ENCODE peak calls at places on chromosomes 13 and 19, in six cellular contexts. One of them, this sample, is unnamed.

GRCh38 chr13:23516706-23517105 is 53.5 kb upstream of the TNFRSF19 start:
- DNase-seq in Panc1: no peak
- DNase-seq in fibroblast of lung: peak; percentile 36
- DNase-seq in ovary: no peak
- DNase-seq in right lobe of liver: no peak
- DNase-seq in cardiac muscle cell: no peak
- DNase-seq in this sample: peak; percentile 35

GRCh38 chr13:106526748-106527488 is 8.5 kb downstream of the EFNB2 start:
- DNase-seq in fibroblast of lung: no peak
- DNase-seq in Panc1: no peak
- DNase-seq in right lobe of liver: no peak
- DNase-seq in cardiac muscle cell: no peak
- DNase-seq in ovary: no peak
- DNase-seq in this sample: no peak

GRCh38 chr19:6126335-6126974 is 9.0 kb upstream of the ACSBG2 start:
- DNase-seq in ovary: no peak
- DNase-seq in fibroblast of lung: peak; percentile 63
- DNase-seq in right lobe of liver: no peak
- DNase-seq in cardiac muscle cell: peak; percentile 41
- DNase-seq in Panc1: peak; percentile 46
- DNase-seq in this sample: peak; percentile 41

GRCh38 chr19:49344516-49345423 is 9.6 kb downstream of the CD37 start:
- DNase-seq in right lobe of liver: no peak
- DNase-seq in ovary: no peak
- DNase-seq in cardiac muscle cell: no peak
- DNase-seq in fibroblast of lung: no peak
- DNase-seq in Panc1: no peak
- DNase-seq in this sample: no peak

GRCh38 chr13:35761440-35762252 is 285.2 kb upstream of the MAB21L1 start:
- DNase-seq in right lobe of liver: no peak
- DNase-seq in Panc1: no peak
- DNase-seq in cardiac muscle cell: no peak
- DNase-seq in fibroblast of lung: no peak
- DNase-seq in ovary: no peak
- DNase-seq in this sample: no peak

GRCh38 chr19:40519352-40520322 is 52.8 kb downstream of the SPTBN4 start:
- DNase-seq in fibroblast of lung: peak; percentile 54
- DNase-seq in right lobe of liver: no peak
- DNase-seq in cardiac muscle cell: no peak
- DNase-seq in ovary: no peak
- DNase-seq in Panc1: no peak
- DNase-seq in this sample: peak; percentile 27

GRCh38 chr13:51534075-51534817 is 50.0 kb upstream of the WDFY2 start:
- DNase-seq in fibroblast of lung: no peak
- DNase-seq in Panc1: no peak
- DNase-seq in cardiac muscle cell: no peak
- DNase-seq in right lobe of liver: peak; percentile 57
- DNase-seq in ovary: no peak
- DNase-seq in this sample: no peak

GRCh38 chr13:100439247-100439955 is 149.2 kb downstream of the GGACT start:
- DNase-seq in cardiac muscle cell: no peak
- DNase-seq in Panc1: no peak
- DNase-seq in right lobe of liver: no peak
- DNase-seq in fibroblast of lung: no peak
- DNase-seq in ovary: no peak
- DNase-seq in this sample: no peak

GRCh38 chr19:36115453-36116343 is at the start of gene TBCB:
- DNase-seq in Panc1: peak; percentile 65
- DNase-seq in fibroblast of lung: no peak
- DNase-seq in cardiac muscle cell: peak; percentile 57
- DNase-seq in ovary: peak; percentile 34
- DNase-seq in right lobe of liver: peak; percentile 87
- DNase-seq in this sample: no peak

GRCh38 chr13:36282818-36283432 is 14.7 kb downstream of the CCDC169 start:
- DNase-seq in cardiac muscle cell: peak; percentile 62
- DNase-seq in ovary: no peak
- DNase-seq in right lobe of liver: no peak
- DNase-seq in fibroblast of lung: peak; percentile 39
- DNase-seq in Panc1: no peak
- DNase-seq in this sample: peak; percentile 86

GRCh38 chr13:110882228-110882627 is 32.6 kb downstream of the ANKRD10 start:
- DNase-seq in cardiac muscle cell: no peak
- DNase-seq in fibroblast of lung: no peak
- DNase-seq in Panc1: no peak
- DNase-seq in right lobe of liver: no peak
- DNase-seq in ovary: no peak
- DNase-seq in this sample: no peak

GRCh38 chr19:4256563-4256962 is 9.7 kb downstream of the YJU2 start:
- DNase-seq in right lobe of liver: no peak
- DNase-seq in fibroblast of lung: no peak
- DNase-seq in cardiac muscle cell: no peak
- DNase-seq in ovary: no peak
- DNase-seq in Panc1: no peak
- DNase-seq in this sample: no peak
- H3K4me1 ChIP-seq in right lobe of liver: no peaks in the 10 kb centered on the region
- H3K4me1 ChIP-seq in fibroblast of lung: no peaks in the 10 kb centered on the region
- H3K4me1 ChIP-seq in cardiac muscle cell: no peaks in the 10 kb centered on the region
- H3K4me1 ChIP-seq in ovary: no peaks in the 10 kb centered on the region
- H3K4me1 ChIP-seq in Panc1: no peaks in the 10 kb centered on the region
- H3K4me1 ChIP-seq in this sample: no peaks in the 10 kb centered on the region

GRCh38 chr19:7920520-7921301 is 573 bp downstream of the SNAPC2 start:
- DNase-seq in cardiac muscle cell: peak; percentile 100
- DNase-seq in Panc1: no peak
- DNase-seq in ovary: peak; percentile 100
- DNase-seq in right lobe of liver: peak; percentile 100
- DNase-seq in fibroblast of lung: peak; percentile 93
- DNase-seq in this sample: peak; percentile 100

GRCh38 chr19:7921955-7922840 is 2.1 kb downstream of the SNAPC2 start:
- DNase-seq in cardiac muscle cell: no peak
- DNase-seq in right lobe of liver: peak; percentile 62
- DNase-seq in ovary: no peak
- DNase-seq in fibroblast of lung: no peak
- DNase-seq in Panc1: no peak
- DNase-seq in this sample: no peak

GRCh38 chr19:7919681-7920519 is at the start of gene SNAPC2:
- DNase-seq in right lobe of liver: peak; percentile 97
- DNase-seq in fibroblast of lung: peak; percentile 92
- DNase-seq in Panc1: no peak
- DNase-seq in ovary: peak; percentile 96
- DNase-seq in cardiac muscle cell: peak; percentile 95
- DNase-seq in this sample: peak; percentile 95

GRCh38 chr19:7922841-7923205 is 2.7 kb downstream of the SNAPC2 start:
- DNase-seq in Panc1: no peak
- DNase-seq in right lobe of liver: no peak
- DNase-seq in cardiac muscle cell: no peak
- DNase-seq in ovary: no peak
- DNase-seq in fibroblast of lung: no peak
- DNase-seq in this sample: no peak

DNA sequence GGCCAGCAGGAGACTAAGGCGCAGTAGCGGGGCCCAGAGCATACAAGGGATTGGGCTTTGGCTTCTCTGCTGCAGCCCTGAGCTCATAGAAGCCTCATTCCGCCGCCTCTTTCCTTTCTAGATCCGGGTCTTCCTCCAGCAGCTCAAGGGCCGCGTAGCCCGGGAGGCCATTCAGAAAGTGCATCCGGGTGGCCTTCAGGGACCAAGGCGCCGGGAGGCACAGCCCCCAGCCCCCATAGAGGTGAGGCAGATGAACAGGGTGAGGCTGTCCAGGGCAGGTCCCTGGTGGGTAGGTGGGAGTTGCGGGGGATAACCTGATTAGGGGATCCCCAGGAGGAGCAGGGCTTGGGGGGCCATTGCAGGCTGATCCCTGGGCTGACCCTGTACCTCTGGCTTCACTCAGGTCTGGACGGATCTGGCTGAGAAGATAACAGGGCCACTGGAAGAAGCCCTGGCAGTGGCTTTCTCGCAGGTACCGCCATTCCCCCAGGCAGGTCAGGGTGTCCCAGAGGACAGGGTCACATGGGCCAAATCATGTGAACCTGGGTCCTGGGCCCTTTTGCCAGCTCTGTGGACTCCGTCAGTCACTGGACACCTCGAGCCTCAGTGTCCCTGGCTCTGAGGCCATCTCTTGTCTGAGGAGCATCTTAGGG is 1.3 kb downstream of the SNAPC2 start:
- DNase-seq in cardiac muscle cell: no peak
- DNase-seq in ovary: no peak
- DNase-seq in Panc1: no peak
- DNase-seq in fibroblast of lung: no peak
- DNase-seq in right lobe of liver: peak; percentile 56
- DNase-seq in this sample: no peak
- H3K4me1 ChIP-seq in cardiac muscle cell: peaks cover 8% of the 10 kb centered on the region
- H3K4me1 ChIP-seq in ovary: peaks cover 26% of the 10 kb centered on the region
- H3K4me1 ChIP-seq in Panc1: peaks cover 19% of the 10 kb centered on the region
- H3K4me1 ChIP-seq in fibroblast of lung: peaks cover 21% of the 10 kb centered on the region
- H3K4me1 ChIP-seq in right lobe of liver: peaks cover 23% of the 10 kb centered on the region
- H3K4me1 ChIP-seq in this sample: peaks cover 18% of the 10 kb centered on the region

GRCh38 chr13:92538164-92538563 is 688.4 kb upstream of the GPC6 start:
- DNase-seq in fibroblast of lung: no peak
- DNase-seq in ovary: no peak
- DNase-seq in right lobe of liver: no peak
- DNase-seq in cardiac muscle cell: no peak
- DNase-seq in Panc1: no peak
- DNase-seq in this sample: no peak

GRCh38 chr13:92535222-92536006 is 691.2 kb upstream of the GPC6 start:
- DNase-seq in Panc1: no peak
- DNase-seq in cardiac muscle cell: no peak
- DNase-seq in ovary: no peak
- DNase-seq in fibroblast of lung: no peak
- DNase-seq in right lobe of liver: no peak
- DNase-seq in this sample: no peak

GRCh38 chr13:92537485-92537884 is 689.1 kb upstream of the GPC6 start:
- DNase-seq in cardiac muscle cell: no peak
- DNase-seq in right lobe of liver: no peak
- DNase-seq in fibroblast of lung: peak; percentile 45
- DNase-seq in Panc1: no peak
- DNase-seq in ovary: no peak
- DNase-seq in this sample: no peak
- H3K4me1 ChIP-seq in cardiac muscle cell: no peaks in the 10 kb centered on the region
- H3K4me1 ChIP-seq in right lobe of liver: no peaks in the 10 kb centered on the region
- H3K4me1 ChIP-seq in fibroblast of lung: no peaks in the 10 kb centered on the region
- H3K4me1 ChIP-seq in Panc1: no peaks in the 10 kb centered on the region
- H3K4me1 ChIP-seq in ovary: no peaks in the 10 kb centered on the region
- H3K4me1 ChIP-seq in this sample: no peaks in the 10 kb centered on the region

GRCh38 chr19:3060852-3061182 is 1.5 kb downstream of the TLE5 start:
- DNase-seq in cardiac muscle cell: no peak
- DNase-seq in ovary: no peak
- DNase-seq in right lobe of liver: no peak
- DNase-seq in Panc1: no peak
- DNase-seq in fibroblast of lung: no peak
- DNase-seq in this sample: no peak
- H3K4me1 ChIP-seq in cardiac muscle cell: peaks cover 12% of the 10 kb centered on the region
- H3K4me1 ChIP-seq in ovary: peaks cover 9% of the 10 kb centered on the region
- H3K4me1 ChIP-seq in right lobe of liver: peaks cover 14% of the 10 kb centered on the region
- H3K4me1 ChIP-seq in Panc1: peaks cover 27% of the 10 kb centered on the region
- H3K4me1 ChIP-seq in fibroblast of lung: peaks cover 8% of the 10 kb centered on the region
- H3K4me1 ChIP-seq in this sample: peaks cover 24% of the 10 kb centered on the region

DNA sequence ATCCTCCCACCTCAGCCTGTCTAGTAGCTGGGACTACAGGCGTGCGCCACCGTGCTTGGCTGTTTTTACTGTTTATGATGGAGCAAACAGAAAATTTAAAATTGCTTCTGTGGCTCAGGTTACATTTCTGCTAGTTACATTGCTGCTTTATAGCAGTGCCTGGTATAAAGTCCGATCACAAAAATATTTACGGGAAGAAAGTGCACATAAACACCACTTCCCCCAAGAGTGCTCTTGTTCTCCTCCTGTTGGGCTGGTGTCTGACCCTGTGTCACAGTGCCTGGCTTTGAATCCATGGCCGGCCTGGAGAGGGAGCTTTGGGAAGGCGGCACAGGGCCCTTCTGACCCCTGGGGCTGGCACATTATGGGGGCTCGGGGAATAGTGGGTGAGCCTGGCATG is 11.9 kb downstream of the PRKACA start:
- DNase-seq in ovary: no peak
- DNase-seq in cardiac muscle cell: no peak
- DNase-seq in right lobe of liver: no peak
- DNase-seq in Panc1: no peak
- DNase-seq in fibroblast of lung: no peak
- DNase-seq in this sample: no peak
- H3K4me1 ChIP-seq in ovary: peaks cover 10% of the 10 kb centered on the region
- H3K4me1 ChIP-seq in cardiac muscle cell: no peaks in the 10 kb centered on the region
- H3K4me1 ChIP-seq in right lobe of liver: no peaks in the 10 kb centered on the region
- H3K4me1 ChIP-seq in Panc1: no peaks in the 10 kb centered on the region
- H3K4me1 ChIP-seq in fibroblast of lung: no peaks in the 10 kb centered on the region
- H3K4me1 ChIP-seq in this sample: peaks cover 27% of the 10 kb centered on the region

GRCh38 chr13:98742961-98743360 is 9.5 kb downstream of the SLC15A1 start:
- DNase-seq in cardiac muscle cell: no peak
- DNase-seq in Panc1: no peak
- DNase-seq in fibroblast of lung: no peak
- DNase-seq in right lobe of liver: no peak
- DNase-seq in ovary: no peak
- DNase-seq in this sample: no peak

GRCh38 chr13:98740131-98740530 is 12.3 kb downstream of the SLC15A1 start:
- DNase-seq in cardiac muscle cell: no peak
- DNase-seq in right lobe of liver: no peak
- DNase-seq in fibroblast of lung: no peak
- DNase-seq in ovary: no peak
- DNase-seq in Panc1: no peak
- DNase-seq in this sample: no peak

GRCh38 chr13:98746968-98747367 is 5.5 kb downstream of the SLC15A1 start:
- DNase-seq in ovary: no peak
- DNase-seq in fibroblast of lung: peak; percentile 8
- DNase-seq in Panc1: no peak
- DNase-seq in cardiac muscle cell: no peak
- DNase-seq in right lobe of liver: no peak
- DNase-seq in this sample: peak; percentile 14

GRCh38 chr13:98741741-98742435 is 10.6 kb downstream of the SLC15A1 start:
- DNase-seq in Panc1: no peak
- DNase-seq in cardiac muscle cell: no peak
- DNase-seq in right lobe of liver: no peak
- DNase-seq in fibroblast of lung: no peak
- DNase-seq in ovary: no peak
- DNase-seq in this sample: no peak

GRCh38 chr13:98743377-98743776 is 9.1 kb downstream of the SLC15A1 start:
- DNase-seq in right lobe of liver: no peak
- DNase-seq in Panc1: no peak
- DNase-seq in ovary: no peak
- DNase-seq in cardiac muscle cell: no peak
- DNase-seq in fibroblast of lung: no peak
- DNase-seq in this sample: no peak
- H3K4me1 ChIP-seq in right lobe of liver: peaks cover 17% of the 10 kb centered on the region
- H3K4me1 ChIP-seq in Panc1: no peaks in the 10 kb centered on the region
- H3K4me1 ChIP-seq in ovary: no peaks in the 10 kb centered on the region
- H3K4me1 ChIP-seq in cardiac muscle cell: no peaks in the 10 kb centered on the region
- H3K4me1 ChIP-seq in fibroblast of lung: no peaks in the 10 kb centered on the region
- H3K4me1 ChIP-seq in this sample: peaks cover 4% of the 10 kb centered on the region